ENCODE peak calls at places on chromosomes 16 and 17, in nine cellular contexts. H is CD4-positive, alpha-beta T cell; W is mesothelial cell of epicardium; M is kidney; G is colonic mucosa; K is mucosa of descending colon; T is right lobe of liver; Q is esophagus squamous epithelium; Y is OCI-LY7. P is an unnamed sample.

GRCh38 chr16:11639925-11640899 is 28.0 kb upstream of the SNN start:
- DNase-seq in H (no peak), W (no peak), M (peak), G (peak), K (peak), T (peak), Q (no peak), Y (no peak), P (no peak)

GRCh38 chr17:50501906-50502642 is 6.2 kb upstream of the MYCBPAP start:
- DNase-seq in H (no peak), W (no peak), M (peak), G (no peak), K (no peak), T (no peak), Q (no peak), Y (no peak), P (no peak)

GRCh38 chr17:34116306-34116705 is 138.8 kb upstream of the CCL2 start:
- DNase-seq in H (no peak), W (no peak), M (no peak), G (no peak), K (no peak), T (no peak), Q (no peak), Y (no peak), P (no peak)

GRCh38 chr16:53946745-53947386 is 242.9 kb downstream of the FTO start:
- DNase-seq in H (no peak), W (no peak), M (no peak), G (no peak), K (peak), T (no peak), Q (no peak), Y (no peak), P (no peak)

GRCh38 chr16:31010539-31010938 is at the start of gene STX1B:
- DNase-seq in H (peak), W (no peak), M (no peak), G (no peak), K (no peak), T (no peak), Q (no peak), Y (no peak), P (no peak)

GRCh38 chr16:70582280-70582978 is 58.8 kb downstream of the SF3B3 start:
- DNase-seq in H (no peak), W (no peak), M (no peak), G (no peak), K (no peak), T (no peak), Q (no peak), Y (no peak), P (no peak)

GRCh38 chr17:57027852-57028251 is 49.9 kb downstream of the SCPEP1 start:
- DNase-seq in H (no peak), W (no peak), M (no peak), G (no peak), K (no peak), T (no peak), Q (no peak), Y (no peak), P (no peak)

GRCh38 chr17:36463916-36464764 is 22.3 kb upstream of the ZNHIT3 start:
- DNase-seq in H (peak), W (peak), M (peak), G (peak), K (peak), T (peak), Q (no peak), Y (no peak), P (peak)

GRCh38 chr16:54936979-54937672 is 6.5 kb downstream of the IRX5 start:
- DNase-seq in H (no peak), W (peak), M (peak), G (no peak), K (no peak), T (no peak), Q (no peak), Y (no peak), P (no peak)

GRCh38 chr16:89573826-89574680 is 1.5 kb upstream of the CPNE7 start:
- DNase-seq in H (no peak), W (no peak), M (peak), G (no peak), K (no peak), T (no peak), Q (no peak), Y (no peak), P (no peak)

GRCh38 chr16:56673916-56674315 is 4.3 kb downstream of the MT1H start:
- DNase-seq in H (no peak), W (no peak), M (no peak), G (no peak), K (peak), T (no peak), Q (no peak), Y (peak), P (no peak)

GRCh38 chr17:79651266-79651665 is 40.4 kb upstream of the RBFOX3 start:
- DNase-seq in H (no peak), W (peak), M (no peak), G (peak), K (no peak), T (no peak), Q (no peak), Y (no peak), P (no peak)

GRCh38 chr17:79798296-79799173 is 1.7 kb upstream of the CBX8 start:
- DNase-seq in H (no peak), W (peak), M (peak), G (no peak), K (no peak), T (no peak), Q (no peak), Y (no peak), P (no peak)

GRCh38 chr17:13776027-13776551 is 174.4 kb upstream of the HS3ST3A1 start:
- DNase-seq in H (no peak), W (no peak), M (no peak), G (no peak), K (no peak), T (no peak), Q (no peak), Y (no peak), P (no peak)

GRCh38 chr17:39016193-39017153 is 49.3 kb upstream of the FBXO47 start:
- DNase-seq in H (no peak), W (no peak), M (no peak), G (no peak), K (no peak), T (no peak), Q (no peak), Y (no peak), P (no peak)

GRCh38 chr17:65109990-65110680 is 27.0 kb upstream of the RGS9 start:
- DNase-seq in H (no peak), W (no peak), M (no peak), G (no peak), K (no peak), T (no peak), Q (no peak), Y (no peak), P (no peak)

GRCh38 chr17:56973520-56973919 is 4.4 kb upstream of the SCPEP1 start:
- DNase-seq in H (no peak), W (no peak), M (no peak), G (no peak), K (no peak), T (no peak), Q (no peak), Y (no peak), P (no peak)

GRCh38 chr17:28347261-28347891 is 10.0 kb downstream of the POLDIP2 start:
- DNase-seq in H (no peak), W (no peak), M (peak), G (no peak), K (no peak), T (peak), Q (no peak), Y (no peak), P (no peak)

GRCh38 chr17:14325618-14326167 is 24.8 kb downstream of the HS3ST3B1 start:
- DNase-seq in H (no peak), W (no peak), M (no peak), G (no peak), K (no peak), T (no peak), Q (no peak), Y (no peak), P (no peak)

GRCh38 chr17:82063424-82064415 is 1.9 kb downstream of the DUS1L start:
- DNase-seq in H (no peak), W (no peak), M (no peak), G (no peak), K (no peak), T (peak), Q (no peak), Y (no peak), P (no peak)

DNA sequence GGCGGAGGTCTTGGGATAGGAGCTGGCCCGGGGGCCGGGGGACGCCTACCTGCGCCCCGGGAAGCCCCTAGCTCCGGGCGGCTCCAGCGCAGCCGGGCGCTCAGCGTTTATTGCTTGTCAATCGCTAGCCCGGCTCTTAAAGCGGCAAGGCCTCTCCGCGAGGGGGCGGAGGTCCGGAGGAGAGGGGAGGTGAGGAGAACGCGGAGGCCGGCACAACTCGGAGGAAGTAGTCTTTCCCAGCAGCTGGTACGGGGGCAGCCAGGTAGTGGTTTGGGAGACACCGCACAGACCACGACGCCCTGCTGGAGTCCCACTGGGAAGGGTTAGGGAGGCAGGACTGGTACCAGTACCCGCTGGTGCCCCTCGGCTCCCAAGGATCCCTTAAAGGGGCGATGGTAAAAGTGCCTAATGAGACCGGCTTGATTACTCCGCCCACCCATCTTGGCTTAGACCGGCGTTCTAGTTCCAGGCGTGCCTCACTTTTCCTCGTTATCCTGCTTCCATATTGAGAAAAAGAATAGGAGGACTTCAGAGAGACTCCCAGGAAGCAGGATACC is at the start of gene MPP2:
- DNase-seq in H (peak), W (peak), M (peak), G (peak), K (peak), T (no peak), Q (no peak), Y (peak), P (peak)
- TF ChIP-seq CTCF in H (peak), W (no peak), M (no peak), G (no peak), K (no peak), T (no peak), Q (no peak), Y (no peak), P (no peak)

GRCh38 chr16:85961988-85962915 is 63.3 kb downstream of the IRF8 start:
- DNase-seq in H (no peak), W (no peak), M (no peak), G (no peak), K (no peak), T (peak), Q (no peak), Y (no peak), P (no peak)
- TF ChIP-seq CTCF in H (no peak), W (no peak), M (no peak), G (no peak), K (no peak), T (peak), Q (no peak), Y (peak), P (no peak)

DNA sequence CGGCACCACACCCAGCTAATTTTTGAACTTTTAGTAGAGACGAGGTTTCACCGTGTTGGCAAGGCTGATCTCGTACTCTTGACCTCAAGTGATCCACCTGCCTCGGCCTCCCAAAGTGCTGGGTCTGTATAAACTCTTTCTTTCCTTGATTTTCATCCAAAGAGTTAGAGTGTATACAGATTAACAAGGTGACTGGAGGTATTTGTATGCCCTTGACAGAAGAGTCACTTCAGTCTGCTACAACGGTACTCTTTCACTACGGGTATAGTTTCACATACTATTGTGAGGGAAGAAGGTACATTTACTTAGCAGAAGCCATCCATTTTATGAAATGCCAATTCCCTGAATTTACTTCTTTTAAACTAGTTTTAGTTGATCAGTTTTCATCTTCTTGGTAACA is 32.5 kb downstream of the PPM1E start:
- DNase-seq in H (no peak), W (no peak), M (no peak), G (no peak), K (no peak), T (no peak), Q (no peak), Y (no peak), P (no peak)
- TF ChIP-seq CTCF in H (no peak), W (no peak), M (no peak), G (no peak), K (no peak), T (no peak), Q (no peak), Y (no peak), P (no peak)

DNA sequence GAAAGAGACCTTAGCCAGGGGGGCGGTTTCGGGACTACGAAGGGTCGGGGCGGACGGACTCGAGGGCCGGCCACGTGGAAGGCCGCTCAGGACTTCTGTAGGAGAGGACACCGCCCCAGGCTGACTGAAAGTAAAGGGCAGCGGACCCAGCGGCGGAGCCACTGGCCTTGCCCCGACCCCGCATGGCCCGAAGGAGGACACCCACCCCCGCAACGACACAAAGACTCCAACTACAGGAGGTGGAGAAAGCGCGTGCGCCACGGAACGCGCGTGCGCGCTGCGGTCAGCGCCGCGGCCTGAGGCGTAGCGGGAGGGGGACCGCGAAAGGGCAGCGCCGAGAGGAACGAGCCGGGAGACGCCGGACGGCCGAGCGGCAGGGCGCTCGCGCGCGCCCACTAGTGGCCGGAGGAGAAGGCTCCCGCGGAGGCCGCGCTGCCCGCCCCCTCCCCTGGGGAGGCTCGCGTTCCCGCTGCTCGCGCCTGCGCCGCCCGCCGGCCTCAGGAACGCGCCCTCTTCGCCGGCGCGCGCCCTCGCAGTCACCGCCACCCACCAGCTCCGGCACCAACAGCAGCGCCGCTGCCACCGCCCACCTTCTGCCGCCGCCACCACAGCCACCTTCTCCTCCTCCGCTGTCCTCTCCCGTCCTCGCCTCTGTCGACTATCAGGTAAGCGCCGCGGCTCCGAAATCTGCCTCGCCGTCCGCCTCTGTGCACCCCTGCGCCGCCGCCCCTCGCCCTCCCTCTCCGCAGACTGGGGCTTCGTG is at the start of gene MAPT:
- DNase-seq in H (peak), W (peak), M (peak), G (peak), K (peak), T (peak), Q (peak), Y (peak), P (peak)
- TF ChIP-seq CTCF in H (peak), W (peak), M (peak), G (peak), K (peak), T (peak), Q (peak), Y (peak), P (peak)

DNA sequence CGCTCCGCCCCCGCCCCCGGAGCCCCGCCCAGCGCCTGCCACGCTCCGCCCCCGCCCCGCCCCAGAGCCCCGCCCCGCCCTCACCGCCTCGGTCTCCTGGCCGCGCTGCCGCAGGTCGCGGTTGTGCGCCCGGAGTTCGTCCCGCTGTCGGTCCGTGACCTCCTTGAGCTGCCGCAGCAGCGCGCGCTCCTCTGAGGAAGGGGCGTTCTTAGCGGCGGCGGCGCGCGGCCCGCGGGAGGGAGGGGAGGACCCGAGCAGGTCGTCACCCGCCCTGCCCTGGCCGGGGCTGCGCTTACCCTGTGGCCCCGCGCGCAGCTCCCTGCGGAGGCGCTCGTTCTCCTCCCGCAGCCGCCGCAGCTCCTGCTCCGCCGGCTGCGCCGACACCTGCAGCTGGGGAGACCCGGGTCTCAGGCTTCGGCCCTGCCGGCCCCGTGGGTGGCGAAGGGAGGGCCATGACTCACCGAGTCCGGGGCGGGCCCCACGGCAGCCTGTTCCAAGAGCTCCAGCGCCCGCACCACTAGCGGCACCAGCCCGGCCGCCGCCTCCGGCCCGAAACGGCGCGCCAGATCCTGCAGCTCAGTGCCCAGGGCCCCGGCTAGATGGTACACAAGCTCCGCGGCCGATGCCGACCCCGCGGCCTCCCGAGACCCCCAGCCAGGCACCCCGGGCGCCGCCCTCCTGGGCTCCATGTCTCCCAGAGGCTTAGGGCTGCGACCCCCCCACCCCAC is 386 bp downstream of the RILP start:
- DNase-seq in H (peak), W (peak), M (peak), G (peak), K (peak), T (peak), Q (no peak), Y (peak), P (peak)
- TF ChIP-seq CTCF in H (peak), W (no peak), M (no peak), G (no peak), K (no peak), T (no peak), Q (no peak), Y (no peak), P (peak)

DNA sequence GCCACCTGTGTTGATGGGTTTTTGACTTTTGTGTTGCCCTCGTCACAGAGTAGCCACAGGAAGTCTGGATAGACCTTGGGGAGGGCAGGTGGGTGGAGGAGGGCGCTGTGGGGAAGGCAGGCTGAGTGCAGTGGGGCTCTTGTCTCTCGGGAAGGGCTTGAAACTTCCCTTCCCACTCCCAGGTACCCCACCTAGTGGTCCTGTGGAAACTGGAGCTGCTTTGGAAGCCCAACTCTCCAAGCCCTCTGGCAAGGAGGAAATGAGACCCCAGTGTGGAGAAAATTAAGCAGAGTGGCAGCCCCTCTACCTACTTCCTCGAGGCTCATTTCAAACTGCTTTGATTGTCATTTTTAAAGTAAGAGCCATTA is 9.2 kb downstream of the CA5A start:
- DNase-seq in H (no peak), W (no peak), M (no peak), G (no peak), K (no peak), T (no peak), Q (no peak), Y (no peak), P (no peak)
- TF ChIP-seq CTCF in H (no peak), W (no peak), M (no peak), G (no peak), K (no peak), T (no peak), Q (no peak), Y (peak), P (no peak)

DNA sequence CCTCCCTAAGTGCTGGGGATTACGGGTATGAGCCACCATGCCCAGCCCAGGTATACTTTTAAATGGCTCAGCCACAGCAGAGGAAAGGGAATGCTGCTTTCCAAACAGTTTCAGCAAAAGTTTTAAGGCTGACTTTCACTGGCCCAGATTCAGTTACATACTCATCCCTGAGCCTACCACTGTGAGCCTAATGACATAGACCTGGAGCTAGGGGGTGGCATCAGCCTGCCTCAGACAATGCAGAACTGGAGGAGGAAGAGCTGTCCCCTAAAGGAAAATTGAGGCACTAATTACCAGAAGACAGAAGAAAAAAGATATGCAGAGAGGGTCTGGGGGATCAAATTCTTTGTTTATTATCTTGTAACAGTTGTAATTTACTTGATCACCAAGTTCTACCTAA is 43.9 kb downstream of the HS3ST4 start:
- DNase-seq in H (no peak), W (no peak), M (no peak), G (no peak), K (no peak), T (no peak), Q (no peak), Y (no peak), P (no peak)
- TF ChIP-seq CTCF in H (no peak), W (no peak), M (no peak), G (no peak), K (no peak), T (no peak), Q (no peak), Y (no peak), P (no peak)

DNA sequence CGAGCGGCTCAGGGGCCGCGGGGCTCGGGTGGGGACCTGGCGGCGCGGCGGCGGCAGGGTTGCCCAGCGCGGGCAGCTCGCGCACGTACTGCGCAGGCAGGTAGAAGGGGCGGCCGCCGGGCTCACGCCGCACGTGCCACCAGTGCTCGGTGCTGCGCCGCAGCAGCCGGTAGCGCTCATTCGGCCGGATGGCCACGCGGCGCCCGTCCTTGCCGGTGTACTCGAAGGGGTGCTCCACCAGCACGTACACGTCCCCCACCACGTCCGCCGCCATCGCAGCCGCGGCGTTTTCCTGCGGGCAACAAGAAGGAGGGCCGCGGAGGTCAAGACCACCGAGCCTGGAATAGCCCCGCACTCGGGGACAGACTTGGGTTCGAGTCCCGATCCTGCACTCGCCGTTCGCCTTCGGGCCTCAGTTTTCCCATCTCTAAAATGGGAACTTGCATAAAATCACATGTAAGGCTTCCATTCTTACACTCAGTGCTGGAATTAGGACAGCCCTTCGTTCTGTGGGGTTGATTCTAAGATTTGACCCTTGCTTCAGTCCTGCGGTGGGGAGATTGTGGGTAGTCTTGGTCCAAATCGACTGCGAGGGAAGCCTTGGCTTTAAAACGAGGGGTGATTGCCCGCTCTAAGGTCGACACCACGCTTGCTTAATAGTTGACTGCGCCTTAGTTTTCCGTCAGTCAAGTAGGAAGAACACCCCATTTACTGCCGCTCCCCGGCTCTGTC is 2.5 kb downstream of the ARHGAP27 start:
- DNase-seq in H (no peak), W (no peak), M (peak), G (no peak), K (no peak), T (peak), Q (no peak), Y (no peak), P (no peak)
- TF ChIP-seq CTCF in H (no peak), W (no peak), M (no peak), G (no peak), K (no peak), T (no peak), Q (no peak), Y (no peak), P (no peak)